ENCODE peak calls at places on chromosome 19, in ten cellular contexts. One of them, this sample, is unnamed.

GRCh38 chr19:32599736-32600157 is 18.8 kb downstream of the PDCD5 start:
- DNase-seq in hepatocyte: peak; percentile 71
- DNase-seq in HepG2: peak; percentile 57
- DNase-seq in IMR-90: peak; percentile 69
- DNase-seq in lower lobe of right lung: no peak
- DNase-seq in fibroblast of lung: peak; percentile 58
- DNase-seq in left lung: no peak
- DNase-seq in stomach: no peak
- DNase-seq in PC-9: no peak
- DNase-seq in ascending aorta: no peak
- DNase-seq in this sample: no peak

GRCh38 chr19:45217193-45217956 is 27.8 kb downstream of the EXOC3L2 start:
- DNase-seq in HepG2: no peak
- DNase-seq in PC-9: no peak
- DNase-seq in left lung: no peak
- DNase-seq in IMR-90: no peak
- DNase-seq in ascending aorta: no peak
- DNase-seq in lower lobe of right lung: no peak
- DNase-seq in stomach: no peak
- DNase-seq in fibroblast of lung: peak; percentile 20
- DNase-seq in hepatocyte: peak; percentile 30
- DNase-seq in this sample: no peak

GRCh38 chr19:3189702-3190469 is 4.2 kb downstream of the NCLN start:
- DNase-seq in HepG2: no peak
- DNase-seq in left lung: peak; percentile 76
- DNase-seq in fibroblast of lung: no peak
- DNase-seq in hepatocyte: no peak
- DNase-seq in lower lobe of right lung: no peak
- DNase-seq in ascending aorta: no peak
- DNase-seq in IMR-90: no peak
- DNase-seq in PC-9: no peak
- DNase-seq in stomach: no peak
- DNase-seq in this sample: no peak

GRCh38 chr19:3178377-3178972 is at the start of gene S1PR4:
- DNase-seq in fibroblast of lung: no peak
- DNase-seq in HepG2: no peak
- DNase-seq in ascending aorta: no peak
- DNase-seq in lower lobe of right lung: peak; percentile 73
- DNase-seq in IMR-90: no peak
- DNase-seq in PC-9: no peak
- DNase-seq in stomach: no peak
- DNase-seq in left lung: peak; percentile 86
- DNase-seq in hepatocyte: peak; percentile 3
- DNase-seq in this sample: peak; percentile 77

GRCh38 chr19:54266133-54266532 is 9.1 kb upstream of the LILRB5 start:
- DNase-seq in lower lobe of right lung: peak; percentile 86
- DNase-seq in fibroblast of lung: peak; percentile 46
- DNase-seq in IMR-90: peak; percentile 59
- DNase-seq in PC-9: peak; percentile 69
- DNase-seq in left lung: peak; percentile 84
- DNase-seq in ascending aorta: peak; percentile 75
- DNase-seq in stomach: peak; percentile 79
- DNase-seq in hepatocyte: peak; percentile 89
- DNase-seq in HepG2: peak; percentile 69
- DNase-seq in this sample: peak; percentile 83

GRCh38 chr19:43913383-43913782 is 21.7 kb downstream of the ZNF45 start:
- DNase-seq in hepatocyte: no peak
- DNase-seq in HepG2: no peak
- DNase-seq in lower lobe of right lung: no peak
- DNase-seq in PC-9: no peak
- DNase-seq in ascending aorta: no peak
- DNase-seq in left lung: no peak
- DNase-seq in stomach: no peak
- DNase-seq in IMR-90: no peak
- DNase-seq in fibroblast of lung: no peak
- DNase-seq in this sample: no peak

GRCh38 chr19:15534957-15535864 is 26.9 kb downstream of the CYP4F22 start:
- DNase-seq in IMR-90: no peak
- DNase-seq in PC-9: no peak
- DNase-seq in lower lobe of right lung: no peak
- DNase-seq in hepatocyte: no peak
- DNase-seq in ascending aorta: no peak
- DNase-seq in left lung: no peak
- DNase-seq in stomach: no peak
- DNase-seq in HepG2: no peak
- DNase-seq in fibroblast of lung: no peak
- DNase-seq in this sample: no peak

GRCh38 chr19:50804420-50805272 is 14.4 kb downstream of the ACP4 start:
- DNase-seq in PC-9: peak; percentile 96
- DNase-seq in lower lobe of right lung: peak; percentile 99
- DNase-seq in left lung: peak; percentile 97
- DNase-seq in hepatocyte: peak; percentile 99
- DNase-seq in stomach: peak; percentile 98
- DNase-seq in HepG2: peak; percentile 96
- DNase-seq in ascending aorta: peak; percentile 99
- DNase-seq in fibroblast of lung: peak; percentile 98
- DNase-seq in IMR-90: peak; percentile 99
- DNase-seq in this sample: peak; percentile 99

GRCh38 chr19:37933965-37934364 is 27.0 kb downstream of the SIPA1L3 start:
- DNase-seq in lower lobe of right lung: no peak
- DNase-seq in PC-9: no peak
- DNase-seq in stomach: peak; percentile 34
- DNase-seq in HepG2: peak; percentile 90
- DNase-seq in ascending aorta: no peak
- DNase-seq in IMR-90: peak; percentile 20
- DNase-seq in fibroblast of lung: peak; percentile 86
- DNase-seq in hepatocyte: peak; percentile 70
- DNase-seq in left lung: no peak
- DNase-seq in this sample: no peak

GRCh38 chr19:55075366-55075998 is at the start of gene EPS8L1:
- DNase-seq in ascending aorta: no peak
- DNase-seq in stomach: peak; percentile 89
- DNase-seq in IMR-90: no peak
- DNase-seq in HepG2: no peak
- DNase-seq in fibroblast of lung: no peak
- DNase-seq in left lung: peak; percentile 91
- DNase-seq in lower lobe of right lung: peak; percentile 87
- DNase-seq in PC-9: peak; percentile 92
- DNase-seq in hepatocyte: peak; percentile 91
- DNase-seq in this sample: peak; percentile 91

GRCh38 chr19:5376928-5377327 is 36.3 kb upstream of the PTPRS start:
- DNase-seq in fibroblast of lung: no peak
- DNase-seq in ascending aorta: no peak
- DNase-seq in IMR-90: no peak
- DNase-seq in left lung: no peak
- DNase-seq in PC-9: no peak
- DNase-seq in stomach: no peak
- DNase-seq in HepG2: no peak
- DNase-seq in lower lobe of right lung: no peak
- DNase-seq in hepatocyte: no peak
- DNase-seq in this sample: no peak

GRCh38 chr19:48319647-48320537 is 5.5 kb upstream of the EMP3 start:
- DNase-seq in fibroblast of lung: peak; percentile 65
- DNase-seq in hepatocyte: peak; percentile 86
- DNase-seq in PC-9: peak; percentile 57
- DNase-seq in left lung: peak; percentile 94
- DNase-seq in IMR-90: peak; percentile 75
- DNase-seq in lower lobe of right lung: peak; percentile 91
- DNase-seq in HepG2: peak; percentile 64
- DNase-seq in ascending aorta: peak; percentile 91
- DNase-seq in stomach: peak; percentile 91
- DNase-seq in this sample: peak; percentile 92
- H3K4me3 ChIP-seq in fibroblast of lung: no peak overlapping the region
- H3K4me3 ChIP-seq in hepatocyte: no peak overlapping the region
- H3K4me3 ChIP-seq in PC-9: no peak overlapping the region
- H3K4me3 ChIP-seq in left lung: no peak overlapping the region
- H3K4me3 ChIP-seq in IMR-90: no peak overlapping the region
- H3K4me3 ChIP-seq in lower lobe of right lung: peak overlapping the region; percentile 1
- H3K4me3 ChIP-seq in HepG2: peak overlapping the region; percentile 62
- H3K4me3 ChIP-seq in ascending aorta: no peak overlapping the region
- H3K4me3 ChIP-seq in stomach: no peak overlapping the region
- H3K4me3 ChIP-seq in this sample: no peak overlapping the region

DNA sequence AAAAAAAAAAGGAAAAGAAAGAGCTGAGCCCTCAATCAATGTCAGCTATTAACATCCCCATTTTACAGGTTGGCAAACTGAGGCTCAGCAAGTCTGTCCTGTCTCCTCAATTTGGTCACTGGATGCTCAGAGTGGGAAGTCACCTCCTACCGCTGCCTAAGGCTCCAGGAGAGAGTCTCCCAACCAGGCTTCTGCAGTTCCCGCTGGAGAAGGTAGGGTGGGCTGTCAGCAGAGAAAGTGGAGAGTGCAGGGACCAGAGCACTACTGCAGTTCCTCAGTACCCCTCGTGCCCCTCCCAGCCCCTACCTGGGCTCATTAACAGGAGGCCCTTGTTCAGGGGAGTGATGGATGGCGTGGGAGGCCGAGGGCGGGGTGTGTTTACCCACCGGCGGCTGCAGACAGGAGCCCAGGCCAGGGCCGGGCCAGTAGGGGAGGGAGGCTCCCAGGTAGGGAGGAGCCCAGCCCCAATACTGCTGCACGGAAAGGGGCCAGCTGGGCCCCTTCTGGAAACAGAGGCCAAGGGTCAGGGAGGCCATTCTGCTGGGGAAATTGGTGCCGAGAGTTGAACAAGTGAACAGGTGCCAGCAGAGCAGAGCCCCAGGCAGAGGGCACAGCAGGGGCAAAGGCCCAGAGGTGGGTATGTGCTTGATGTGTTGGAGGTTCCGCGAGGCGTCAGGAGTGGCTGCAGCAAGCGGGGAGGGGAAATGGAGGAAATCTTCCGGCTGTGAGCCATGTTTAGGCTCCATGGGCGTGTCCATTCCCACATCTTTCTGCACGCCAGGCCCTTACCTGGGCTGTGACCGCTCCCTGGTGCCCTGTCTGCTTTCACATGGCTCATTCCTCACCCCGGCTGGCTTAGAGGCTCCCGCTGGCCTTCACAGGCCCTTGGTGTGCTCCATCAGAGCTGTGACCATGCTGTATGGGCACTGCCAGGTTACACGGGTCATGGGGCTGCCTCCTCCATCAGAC is 7.6 kb upstream of the COMP start:
- DNase-seq in PC-9: peak; percentile 31
- DNase-seq in hepatocyte: peak; percentile 81
- DNase-seq in stomach: peak; percentile 45
- DNase-seq in left lung: peak; percentile 76
- DNase-seq in fibroblast of lung: no peak
- DNase-seq in lower lobe of right lung: no peak
- DNase-seq in ascending aorta: no peak
- DNase-seq in HepG2: peak; percentile 75
- DNase-seq in IMR-90: no peak
- DNase-seq in this sample: no peak
- H3K4me1 ChIP-seq in PC-9: no peaks in the 10 kb centered on the region
- H3K4me1 ChIP-seq in hepatocyte: peaks cover 14% of the 10 kb centered on the region
- H3K4me1 ChIP-seq in stomach: peaks cover 13% of the 10 kb centered on the region
- H3K4me1 ChIP-seq in left lung: no peaks in the 10 kb centered on the region
- H3K4me1 ChIP-seq in fibroblast of lung: no peaks in the 10 kb centered on the region
- H3K4me1 ChIP-seq in lower lobe of right lung: no peaks in the 10 kb centered on the region
- H3K4me1 ChIP-seq in ascending aorta: peaks cover 6% of the 10 kb centered on the region
- H3K4me1 ChIP-seq in HepG2: peaks cover 61% of the 10 kb centered on the region
- H3K4me1 ChIP-seq in IMR-90: no peaks in the 10 kb centered on the region
- H3K4me1 ChIP-seq in this sample: no peaks in the 10 kb centered on the region

DNA sequence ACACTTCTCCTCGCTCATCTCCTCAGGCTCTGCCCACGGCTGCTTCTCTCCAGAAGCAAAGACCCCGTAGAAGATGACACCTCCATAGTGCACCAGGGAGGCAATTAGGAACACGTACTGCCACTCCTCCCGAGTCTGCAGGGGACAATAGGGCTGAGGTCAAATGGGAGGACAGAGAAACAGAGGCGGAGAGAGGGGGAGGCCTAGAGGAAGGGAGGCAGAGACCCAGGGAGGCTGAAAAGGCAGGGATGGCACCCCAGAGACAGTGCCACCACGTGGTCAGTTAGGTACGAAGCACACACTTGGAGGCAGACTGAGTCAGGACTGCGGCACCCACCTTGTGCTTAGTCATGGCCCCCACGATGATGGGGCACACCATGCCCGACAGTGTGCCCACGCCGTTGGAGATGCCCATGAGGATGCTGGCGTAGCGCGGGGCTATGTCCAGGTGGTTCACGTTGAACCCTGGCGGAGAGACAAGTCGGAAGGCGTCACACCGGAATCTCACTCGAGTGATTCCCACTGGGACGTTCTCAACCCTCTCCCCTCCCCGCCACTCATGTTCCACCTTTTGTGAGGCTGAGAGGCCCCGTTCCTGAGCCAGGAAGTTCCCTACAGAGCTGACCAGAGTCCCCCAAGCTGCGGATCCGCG is 5.6 kb downstream of the GFY start:
- DNase-seq in ascending aorta: no peak
- DNase-seq in HepG2: no peak
- DNase-seq in PC-9: no peak
- DNase-seq in left lung: peak; percentile 43
- DNase-seq in stomach: no peak
- DNase-seq in lower lobe of right lung: no peak
- DNase-seq in hepatocyte: no peak
- DNase-seq in IMR-90: no peak
- DNase-seq in fibroblast of lung: no peak
- DNase-seq in this sample: no peak
- TF ChIP-seq CTCF in ascending aorta: no peak
- TF ChIP-seq CTCF in HepG2: peak; percentile 74
- TF ChIP-seq CTCF in PC-9: peak; percentile 36
- TF ChIP-seq CTCF in left lung: peak; percentile 11
- TF ChIP-seq CTCF in stomach: no peak
- TF ChIP-seq CTCF in lower lobe of right lung: no peak
- TF ChIP-seq CTCF in hepatocyte: peak; percentile 3
- TF ChIP-seq CTCF in IMR-90: peak; percentile 17
- TF ChIP-seq CTCF in fibroblast of lung: no peak
- TF ChIP-seq CTCF in this sample: no peak

GRCh38 chr19:10454267-10454666 is 33.9 kb downstream of the PDE4A start:
- DNase-seq in ascending aorta: no peak
- DNase-seq in hepatocyte: no peak
- DNase-seq in fibroblast of lung: no peak
- DNase-seq in PC-9: no peak
- DNase-seq in left lung: no peak
- DNase-seq in HepG2: no peak
- DNase-seq in stomach: no peak
- DNase-seq in lower lobe of right lung: no peak
- DNase-seq in IMR-90: peak; percentile 18
- DNase-seq in this sample: no peak

GRCh38 chr19:10450191-10450852 is 30.0 kb downstream of the PDE4A start:
- DNase-seq in left lung: no peak
- DNase-seq in HepG2: no peak
- DNase-seq in ascending aorta: no peak
- DNase-seq in stomach: no peak
- DNase-seq in IMR-90: no peak
- DNase-seq in fibroblast of lung: no peak
- DNase-seq in PC-9: no peak
- DNase-seq in hepatocyte: no peak
- DNase-seq in lower lobe of right lung: no peak
- DNase-seq in this sample: no peak

GRCh38 chr19:10450853-10451609 is 30.7 kb downstream of the PDE4A start:
- DNase-seq in HepG2: no peak
- DNase-seq in PC-9: no peak
- DNase-seq in left lung: no peak
- DNase-seq in ascending aorta: no peak
- DNase-seq in hepatocyte: no peak
- DNase-seq in stomach: no peak
- DNase-seq in lower lobe of right lung: no peak
- DNase-seq in IMR-90: no peak
- DNase-seq in fibroblast of lung: no peak
- DNase-seq in this sample: no peak

GRCh38 chr19:10452726-10453620 is 32.6 kb downstream of the PDE4A start:
- DNase-seq in IMR-90: no peak
- DNase-seq in HepG2: no peak
- DNase-seq in PC-9: no peak
- DNase-seq in fibroblast of lung: no peak
- DNase-seq in ascending aorta: no peak
- DNase-seq in left lung: no peak
- DNase-seq in hepatocyte: no peak
- DNase-seq in stomach: no peak
- DNase-seq in lower lobe of right lung: no peak
- DNase-seq in this sample: no peak

GRCh38 chr19:10453852-10454251 is 33.5 kb downstream of the PDE4A start:
- DNase-seq in IMR-90: no peak
- DNase-seq in lower lobe of right lung: no peak
- DNase-seq in ascending aorta: no peak
- DNase-seq in left lung: no peak
- DNase-seq in HepG2: no peak
- DNase-seq in PC-9: no peak
- DNase-seq in hepatocyte: no peak
- DNase-seq in fibroblast of lung: no peak
- DNase-seq in stomach: no peak
- DNase-seq in this sample: no peak
- H3K4me3 ChIP-seq in IMR-90: no peak overlapping the region
- H3K4me3 ChIP-seq in lower lobe of right lung: no peak overlapping the region
- H3K4me3 ChIP-seq in ascending aorta: no peak overlapping the region
- H3K4me3 ChIP-seq in left lung: no peak overlapping the region
- H3K4me3 ChIP-seq in HepG2: no peak overlapping the region
- H3K4me3 ChIP-seq in PC-9: no peak overlapping the region
- H3K4me3 ChIP-seq in hepatocyte: no peak overlapping the region
- H3K4me3 ChIP-seq in fibroblast of lung: no peak overlapping the region
- H3K4me3 ChIP-seq in stomach: no peak overlapping the region
- H3K4me3 ChIP-seq in this sample: no peak overlapping the region